ENCODE peak calls at places on chromosomes 6 and 20, in eight cellular contexts. H is GM12878; Q is activated CD8-positive, alpha-beta memory T cell treated with anti-CD3 and anti-CD28 coated beads, Interleukin-2, amount 50 U/mL, for 4 hours; K is right lobe of liver; Y is GM19239; X is lower leg skin; S is stimulated activated CD4-positive, alpha-beta T cell treated with anti-CD3 and anti-CD28 coated beads, Interleukin-12 subunit alpha, Interleukin-12 subunit beta, amount 100 ng/mL, for 4 hours; A is DMS153. G is an unnamed sample.

GRCh38 chr6:132131777-132132176 is 180.6 kb upstream of the CCN2 start:
- DNase-seq in A (peak), Y (no peak), S (no peak), X (no peak), Q (no peak), H (no peak), K (no peak), G (peak)

GRCh38 chr6:157188213-157188612 is 135.1 kb downstream of the TMEM242 start:
- DNase-seq in Q (no peak), X (no peak), Y (no peak), H (no peak), S (no peak), A (no peak), K (no peak), G (no peak)

GRCh38 chr20:25273541-25274358 is 25.9 kb downstream of the PYGB start:
- DNase-seq in S (no peak), K (no peak), Y (no peak), H (no peak), Q (peak), X (peak), A (no peak), G (no peak)

GRCh38 chr6:33123732-33124524 is 48.1 kb downstream of the HLA-DPB1 start:
- DNase-seq in S (no peak), H (no peak), X (peak), A (no peak), Q (no peak), K (no peak), Y (no peak), G (peak)

GRCh38 chr6:164130151-164130550 is 715.6 kb downstream of the QKI start:
- DNase-seq in K (no peak), H (no peak), X (no peak), Y (no peak), Q (no peak), S (no peak), A (peak), G (peak)

GRCh38 chr6:7238900-7239589 is 74.0 kb downstream of the SSR1 start:
- DNase-seq in X (peak), Q (peak), S (peak), H (no peak), Y (peak), A (peak), K (peak), G (peak)

GRCh38 chr20:24353135-24353694 is 116.2 kb upstream of the SYNDIG1 start:
- DNase-seq in A (no peak), Y (no peak), Q (no peak), K (no peak), S (no peak), H (no peak), X (no peak), G (no peak)

GRCh38 chr6:135583256-135583758 is 85.8 kb upstream of the AHI1 start:
- DNase-seq in K (no peak), S (no peak), X (no peak), H (no peak), Y (no peak), A (no peak), Q (no peak), G (no peak)

GRCh38 chr6:169024047-169024660 is 229.5 kb downstream of the THBS2 start:
- DNase-seq in S (no peak), K (no peak), Y (no peak), Q (no peak), A (no peak), H (no peak), X (peak), G (no peak)

GRCh38 chr20:45060341-45060740 is 40.6 kb downstream of the KCNS1 start:
- DNase-seq in A (no peak), S (no peak), H (no peak), Q (no peak), X (no peak), Y (no peak), K (no peak), G (no peak)

GRCh38 chr20:49603209-49603627 is 35.3 kb upstream of the PTGIS start:
- DNase-seq in A (no peak), Q (no peak), H (no peak), S (no peak), X (no peak), Y (no peak), K (no peak), G (peak)

GRCh38 chr6:43713611-43714310 is 26.2 kb upstream of the MRPS18A start:
- DNase-seq in A (no peak), Y (no peak), H (no peak), X (no peak), Q (no peak), K (no peak), S (no peak), G (no peak)

GRCh38 chr6:41228088-41228487 is at the start of gene TREML4:
- DNase-seq in Q (no peak), X (no peak), Y (no peak), S (no peak), K (no peak), H (no peak), A (no peak), G (no peak)

GRCh38 chr6:306641-307061 is 14.4 kb downstream of the DUSP22 start:
- DNase-seq in A (no peak), X (no peak), Y (no peak), S (no peak), Q (no peak), H (no peak), K (no peak), G (no peak)

GRCh38 chr6:140653985-140654384 is 1279.5 kb upstream of the CITED2 start:
- DNase-seq in H (no peak), Q (no peak), K (no peak), A (no peak), X (no peak), S (no peak), Y (no peak), G (peak)

GRCh38 chr6:124119591-124119990 is 315.9 kb downstream of the NKAIN2 start:
- DNase-seq in Q (no peak), Y (no peak), K (no peak), H (no peak), X (no peak), S (no peak), A (peak), G (peak)

GRCh38 chr20:57772349-57772964 is 62.6 kb upstream of the PMEPA1 start:
- DNase-seq in K (no peak), S (no peak), A (no peak), Y (no peak), H (no peak), X (peak), Q (peak), G (no peak)

GRCh38 chr6:7267521-7268091 is 45.4 kb downstream of the SSR1 start:
- DNase-seq in A (no peak), K (peak), Y (no peak), S (no peak), H (no peak), Q (no peak), X (peak), G (peak)

G was measured in DMS53.